ENCODE peak calls at places on chromosomes 6 and 20, in eight cellular contexts. One of them, this sample, is unnamed.

GRCh38 chr6:36853325-36853724 is 14.1 kb upstream of the CPNE5 start:
- DNase-seq in fibroblast of mammary gland: peak
- DNase-seq in small intestine: no peak
- DNase-seq in lower lobe of right lung: no peak
- DNase-seq in IMR-90: peak
- DNase-seq in astrocyte of the cerebellum: peak
- DNase-seq in GM12878: no peak
- DNase-seq in BE2C: no peak
- DNase-seq in this sample: no peak

GRCh38 chr20:37566590-37567330 is 39.1 kb upstream of the BLCAP start:
- DNase-seq in fibroblast of mammary gland: no peak
- DNase-seq in small intestine: no peak
- DNase-seq in lower lobe of right lung: no peak
- DNase-seq in IMR-90: no peak
- DNase-seq in astrocyte of the cerebellum: no peak
- DNase-seq in GM12878: no peak
- DNase-seq in BE2C: no peak
- DNase-seq in this sample: no peak

GRCh38 chr6:146028250-146028789 is 542 bp upstream of the GRM1 start:
- DNase-seq in fibroblast of mammary gland: peak
- DNase-seq in small intestine: peak
- DNase-seq in lower lobe of right lung: peak
- DNase-seq in IMR-90: peak
- DNase-seq in astrocyte of the cerebellum: peak
- DNase-seq in GM12878: no peak
- DNase-seq in BE2C: peak
- DNase-seq in this sample: peak

GRCh38 chr6:35487653-35488516 is 9.0 kb downstream of the TEAD3 start:
- DNase-seq in fibroblast of mammary gland: no peak
- DNase-seq in small intestine: peak
- DNase-seq in lower lobe of right lung: peak
- DNase-seq in IMR-90: peak
- DNase-seq in astrocyte of the cerebellum: no peak
- DNase-seq in GM12878: no peak
- DNase-seq in BE2C: no peak
- DNase-seq in this sample: no peak

GRCh38 chr6:43183441-43183840 is 1.4 kb downstream of the CUL9 start:
- DNase-seq in fibroblast of mammary gland: no peak
- DNase-seq in small intestine: no peak
- DNase-seq in lower lobe of right lung: no peak
- DNase-seq in IMR-90: no peak
- DNase-seq in astrocyte of the cerebellum: no peak
- DNase-seq in GM12878: no peak
- DNase-seq in BE2C: no peak
- DNase-seq in this sample: no peak

GRCh38 chr20:38894091-38894847 is 31.9 kb upstream of the FAM83D start:
- DNase-seq in fibroblast of mammary gland: peak
- DNase-seq in small intestine: no peak
- DNase-seq in lower lobe of right lung: no peak
- DNase-seq in IMR-90: no peak
- DNase-seq in astrocyte of the cerebellum: no peak
- DNase-seq in GM12878: no peak
- DNase-seq in BE2C: no peak
- DNase-seq in this sample: no peak

GRCh38 chr20:58022711-58023110 is 205.7 kb downstream of the ANKRD60 start:
- DNase-seq in fibroblast of mammary gland: no peak
- DNase-seq in small intestine: no peak
- DNase-seq in lower lobe of right lung: no peak
- DNase-seq in IMR-90: no peak
- DNase-seq in astrocyte of the cerebellum: no peak
- DNase-seq in GM12878: no peak
- DNase-seq in BE2C: no peak
- DNase-seq in this sample: no peak

GRCh38 chr20:8930691-8931090 is 138.2 kb upstream of the PLCB4 start:
- DNase-seq in fibroblast of mammary gland: no peak
- DNase-seq in small intestine: no peak
- DNase-seq in lower lobe of right lung: no peak
- DNase-seq in IMR-90: peak
- DNase-seq in astrocyte of the cerebellum: no peak
- DNase-seq in GM12878: no peak
- DNase-seq in BE2C: no peak
- DNase-seq in this sample: no peak

GRCh38 chr6:107699191-107700015 is 124.7 kb downstream of the SCML4 start:
- DNase-seq in fibroblast of mammary gland: peak
- DNase-seq in small intestine: no peak
- DNase-seq in lower lobe of right lung: no peak
- DNase-seq in IMR-90: no peak
- DNase-seq in astrocyte of the cerebellum: no peak
- DNase-seq in GM12878: no peak
- DNase-seq in BE2C: no peak
- DNase-seq in this sample: no peak

GRCh38 chr6:127641905-127642304 is 64.9 kb downstream of the C6orf58 start:
- DNase-seq in fibroblast of mammary gland: peak
- DNase-seq in small intestine: peak
- DNase-seq in lower lobe of right lung: no peak
- DNase-seq in IMR-90: peak
- DNase-seq in astrocyte of the cerebellum: peak
- DNase-seq in GM12878: no peak
- DNase-seq in BE2C: peak
- DNase-seq in this sample: no peak

GRCh38 chr6:97133071-97133470 is 149.9 kb downstream of the MMS22L start:
- DNase-seq in fibroblast of mammary gland: peak
- DNase-seq in small intestine: peak
- DNase-seq in lower lobe of right lung: no peak
- DNase-seq in IMR-90: no peak
- DNase-seq in astrocyte of the cerebellum: no peak
- DNase-seq in GM12878: no peak
- DNase-seq in BE2C: peak
- DNase-seq in this sample: no peak

GRCh38 chr20:12482661-12483060 is 526.1 kb upstream of the SPTLC3 start:
- DNase-seq in fibroblast of mammary gland: peak
- DNase-seq in small intestine: no peak
- DNase-seq in lower lobe of right lung: no peak
- DNase-seq in IMR-90: no peak
- DNase-seq in astrocyte of the cerebellum: no peak
- DNase-seq in GM12878: no peak
- DNase-seq in BE2C: no peak
- DNase-seq in this sample: no peak

GRCh38 chr6:23656257-23656731 is 469.7 kb upstream of the NRSN1 start:
- DNase-seq in fibroblast of mammary gland: no peak
- DNase-seq in small intestine: peak
- DNase-seq in lower lobe of right lung: no peak
- DNase-seq in IMR-90: no peak
- DNase-seq in astrocyte of the cerebellum: no peak
- DNase-seq in GM12878: no peak
- DNase-seq in BE2C: no peak
- DNase-seq in this sample: no peak

GRCh38 chr6:57423468-57423867 is 106.0 kb downstream of the PRIM2 start:
- DNase-seq in fibroblast of mammary gland: no peak
- DNase-seq in small intestine: no peak
- DNase-seq in lower lobe of right lung: no peak
- DNase-seq in IMR-90: no peak
- DNase-seq in astrocyte of the cerebellum: no peak
- DNase-seq in GM12878: no peak
- DNase-seq in BE2C: no peak
- DNase-seq in this sample: no peak

GRCh38 chr6:147578159-147578558 is 69.7 kb downstream of the SAMD5 start:
- DNase-seq in fibroblast of mammary gland: peak
- DNase-seq in small intestine: no peak
- DNase-seq in lower lobe of right lung: no peak
- DNase-seq in IMR-90: peak
- DNase-seq in astrocyte of the cerebellum: no peak
- DNase-seq in GM12878: no peak
- DNase-seq in BE2C: no peak
- DNase-seq in this sample: no peak

GRCh38 chr6:15474196-15474595 is 188.6 kb downstream of the DTNBP1 start:
- DNase-seq in fibroblast of mammary gland: peak
- DNase-seq in small intestine: no peak
- DNase-seq in lower lobe of right lung: no peak
- DNase-seq in IMR-90: peak
- DNase-seq in astrocyte of the cerebellum: no peak
- DNase-seq in GM12878: no peak
- DNase-seq in BE2C: no peak
- DNase-seq in this sample: no peak

GRCh38 chr20:17505664-17506517 is 25.3 kb downstream of the BFSP1 start:
- DNase-seq in fibroblast of mammary gland: peak
- DNase-seq in small intestine: peak
- DNase-seq in lower lobe of right lung: peak
- DNase-seq in IMR-90: peak
- DNase-seq in astrocyte of the cerebellum: no peak
- DNase-seq in GM12878: no peak
- DNase-seq in BE2C: no peak
- DNase-seq in this sample: no peak

DNA sequence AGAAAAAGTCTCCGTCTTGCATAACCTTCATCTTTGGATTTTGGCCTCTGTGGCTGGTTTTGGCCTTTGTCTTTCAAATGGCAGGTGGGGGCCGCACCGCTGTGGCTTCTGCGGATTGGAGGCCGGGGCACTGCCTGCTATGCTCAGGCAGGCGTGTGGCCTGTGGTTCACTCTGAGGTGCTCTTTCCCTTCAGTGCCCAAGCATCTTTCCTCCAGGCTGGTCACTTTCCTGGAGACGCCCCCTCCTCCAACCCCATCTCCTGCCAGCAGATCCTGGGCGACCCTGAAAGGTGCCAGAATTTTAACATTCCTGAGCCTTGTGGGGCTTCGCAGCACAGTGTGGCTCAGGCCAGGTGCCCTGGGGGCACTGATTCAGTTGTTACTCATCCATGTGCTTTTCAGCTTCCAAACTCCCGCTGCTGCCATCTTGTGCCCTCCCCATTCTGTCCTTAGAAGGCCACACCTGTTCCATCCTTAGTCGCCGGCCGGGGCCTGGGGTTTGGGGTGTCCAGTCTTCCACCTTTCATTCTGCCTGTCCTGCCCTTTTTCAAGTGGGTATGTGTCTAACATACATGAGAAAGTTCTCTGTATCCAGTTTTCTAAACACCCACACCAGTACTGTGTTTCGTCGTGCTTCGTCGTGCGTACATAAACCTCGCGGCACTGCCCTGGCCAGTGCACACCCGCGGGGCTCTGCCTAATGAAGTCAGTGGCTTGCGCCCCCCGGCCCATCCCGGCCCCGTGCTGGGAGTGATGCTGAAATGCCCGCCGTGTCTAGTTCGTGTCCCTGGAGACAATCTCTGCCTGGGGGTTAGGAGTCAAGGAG is 12.1 kb downstream of the SS18L1 start:
- DNase-seq in fibroblast of mammary gland: no peak
- DNase-seq in small intestine: no peak
- DNase-seq in lower lobe of right lung: no peak
- DNase-seq in IMR-90: peak
- DNase-seq in astrocyte of the cerebellum: no peak
- DNase-seq in GM12878: no peak
- DNase-seq in BE2C: no peak
- DNase-seq in this sample: no peak
- H3K4me3 ChIP-seq in fibroblast of mammary gland: no peak
- H3K4me3 ChIP-seq in small intestine: no peak
- H3K4me3 ChIP-seq in lower lobe of right lung: no peak
- H3K4me3 ChIP-seq in IMR-90: no peak
- H3K4me3 ChIP-seq in astrocyte of the cerebellum: no peak
- H3K4me3 ChIP-seq in GM12878: no peak
- H3K4me3 ChIP-seq in BE2C: no peak
- H3K4me3 ChIP-seq in this sample: no peak

DNA sequence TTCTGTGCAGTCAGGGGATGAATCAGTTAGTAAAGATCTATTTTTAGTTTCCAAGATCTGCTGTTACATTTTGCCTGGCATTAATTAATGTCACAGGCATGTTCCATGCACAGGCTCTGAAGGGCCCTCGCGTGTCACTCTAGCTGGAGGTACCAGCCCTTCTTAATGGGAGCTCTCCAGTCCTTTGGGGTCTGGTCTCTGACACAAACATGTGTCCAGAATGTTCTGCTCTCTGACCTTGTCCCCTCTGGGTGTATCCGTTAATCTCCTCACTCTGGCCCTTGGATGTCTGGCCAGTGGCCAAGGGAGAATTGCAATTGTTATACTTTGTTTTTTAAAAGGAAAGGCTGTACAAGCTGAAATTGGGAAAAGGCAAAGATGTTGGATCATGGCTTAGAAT is 16.4 kb upstream of the ZNF831 start:
- DNase-seq in fibroblast of mammary gland: no peak
- DNase-seq in small intestine: no peak
- DNase-seq in lower lobe of right lung: no peak
- DNase-seq in IMR-90: no peak
- DNase-seq in astrocyte of the cerebellum: no peak
- DNase-seq in GM12878: no peak
- DNase-seq in BE2C: no peak
- DNase-seq in this sample: no peak
- H3K4me3 ChIP-seq in fibroblast of mammary gland: no peak
- H3K4me3 ChIP-seq in small intestine: no peak
- H3K4me3 ChIP-seq in lower lobe of right lung: no peak
- H3K4me3 ChIP-seq in IMR-90: no peak
- H3K4me3 ChIP-seq in astrocyte of the cerebellum: no peak
- H3K4me3 ChIP-seq in GM12878: no peak
- H3K4me3 ChIP-seq in BE2C: no peak
- H3K4me3 ChIP-seq in this sample: no peak

GRCh38 chr6:123747515-123747914 is 56.1 kb upstream of the NKAIN2 start:
- DNase-seq in fibroblast of mammary gland: no peak
- DNase-seq in small intestine: no peak
- DNase-seq in lower lobe of right lung: no peak
- DNase-seq in IMR-90: no peak
- DNase-seq in astrocyte of the cerebellum: no peak
- DNase-seq in GM12878: no peak
- DNase-seq in BE2C: no peak
- DNase-seq in this sample: no peak
- H3K4me3 ChIP-seq in fibroblast of mammary gland: no peak
- H3K4me3 ChIP-seq in small intestine: no peak
- H3K4me3 ChIP-seq in lower lobe of right lung: no peak
- H3K4me3 ChIP-seq in IMR-90: no peak
- H3K4me3 ChIP-seq in astrocyte of the cerebellum: no peak
- H3K4me3 ChIP-seq in GM12878: no peak
- H3K4me3 ChIP-seq in BE2C: no peak
- H3K4me3 ChIP-seq in this sample: no peak

DNA sequence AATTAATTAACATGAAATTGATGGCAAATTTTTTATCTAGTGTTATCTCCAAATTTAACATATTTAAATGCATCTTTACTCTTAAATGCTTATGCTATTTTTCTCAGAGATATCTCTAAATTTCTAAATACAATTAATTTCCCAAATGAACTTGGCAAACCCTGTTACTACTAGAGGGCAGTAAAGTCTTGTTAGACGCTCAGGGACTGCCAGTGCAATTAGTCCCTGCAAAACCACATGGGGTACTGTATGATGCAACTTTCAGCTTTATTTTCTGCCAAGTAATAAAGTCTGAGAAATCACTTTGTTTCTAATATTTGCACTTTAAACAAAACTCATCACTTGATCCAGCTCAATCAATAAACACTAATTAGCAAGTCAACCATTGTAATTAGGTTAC is 76.0 kb upstream of the ADGRB3 start:
- DNase-seq in fibroblast of mammary gland: no peak
- DNase-seq in small intestine: no peak
- DNase-seq in lower lobe of right lung: no peak
- DNase-seq in IMR-90: no peak
- DNase-seq in astrocyte of the cerebellum: peak
- DNase-seq in GM12878: no peak
- DNase-seq in BE2C: peak
- DNase-seq in this sample: no peak
- H3K4me3 ChIP-seq in fibroblast of mammary gland: no peak
- H3K4me3 ChIP-seq in small intestine: no peak
- H3K4me3 ChIP-seq in lower lobe of right lung: no peak
- H3K4me3 ChIP-seq in IMR-90: no peak
- H3K4me3 ChIP-seq in astrocyte of the cerebellum: no peak
- H3K4me3 ChIP-seq in GM12878: no peak
- H3K4me3 ChIP-seq in BE2C: peak
- H3K4me3 ChIP-seq in this sample: no peak

GRCh38 chr6:53336070-53336469 is 12.7 kb downstream of the ELOVL5 start:
- DNase-seq in fibroblast of mammary gland: no peak
- DNase-seq in small intestine: no peak
- DNase-seq in lower lobe of right lung: peak
- DNase-seq in IMR-90: no peak
- DNase-seq in astrocyte of the cerebellum: no peak
- DNase-seq in GM12878: no peak
- DNase-seq in BE2C: no peak
- DNase-seq in this sample: no peak
- H3K4me3 ChIP-seq in fibroblast of mammary gland: no peak
- H3K4me3 ChIP-seq in small intestine: no peak
- H3K4me3 ChIP-seq in lower lobe of right lung: peak
- H3K4me3 ChIP-seq in IMR-90: no peak
- H3K4me3 ChIP-seq in astrocyte of the cerebellum: no peak
- H3K4me3 ChIP-seq in GM12878: peak
- H3K4me3 ChIP-seq in BE2C: no peak
- H3K4me3 ChIP-seq in this sample: peak